ENCODE peak calls at places on chromosomes 4 and X, in ten cellular contexts. One of them, this sample, is unnamed.

GRCh38 chr4:40915318-40916217 is 165.8 kb downstream of the NSUN7 start:
- DNase-seq in astrocyte of the spinal cord: peak
- DNase-seq in K562: no peak
- DNase-seq in tibial nerve: no peak
- DNase-seq in fibroblast of lung: no peak
- DNase-seq in AG09309: no peak
- DNase-seq in fibroblast of mammary gland: peak
- DNase-seq in GM12865: no peak
- DNase-seq in heart right ventricle: no peak
- DNase-seq in SK-N-SH: no peak
- DNase-seq in this sample: no peak

GRCh38 chrX:132730726-132731125 is 227.7 kb downstream of the HS6ST2 start:
- DNase-seq in AG09309: no peak
- DNase-seq in astrocyte of the spinal cord: no peak
- DNase-seq in fibroblast of mammary gland: no peak
- DNase-seq in heart right ventricle: no peak
- DNase-seq in GM12865: no peak
- DNase-seq in fibroblast of lung: no peak
- DNase-seq in K562: no peak
- DNase-seq in SK-N-SH: no peak
- DNase-seq in tibial nerve: no peak
- DNase-seq in this sample: no peak

GRCh38 chr4:182555997-182556418 is 312.8 kb downstream of the TENM3 start:
- DNase-seq in fibroblast of lung: peak
- DNase-seq in AG09309: peak
- DNase-seq in tibial nerve: no peak
- DNase-seq in astrocyte of the spinal cord: peak
- DNase-seq in fibroblast of mammary gland: peak
- DNase-seq in GM12865: no peak
- DNase-seq in K562: no peak
- DNase-seq in heart right ventricle: no peak
- DNase-seq in SK-N-SH: no peak
- DNase-seq in this sample: peak

GRCh38 chr4:36111180-36111579 is 133.1 kb downstream of the ARAP2 start:
- DNase-seq in tibial nerve: no peak
- DNase-seq in heart right ventricle: no peak
- DNase-seq in SK-N-SH: no peak
- DNase-seq in astrocyte of the spinal cord: peak
- DNase-seq in GM12865: no peak
- DNase-seq in fibroblast of mammary gland: peak
- DNase-seq in K562: no peak
- DNase-seq in fibroblast of lung: peak
- DNase-seq in AG09309: no peak
- DNase-seq in this sample: peak

GRCh38 chr4:1379801-1380331 is 26.4 kb downstream of the NKX1-1 start:
- DNase-seq in AG09309: no peak
- DNase-seq in fibroblast of mammary gland: no peak
- DNase-seq in SK-N-SH: no peak
- DNase-seq in GM12865: no peak
- DNase-seq in astrocyte of the spinal cord: no peak
- DNase-seq in fibroblast of lung: no peak
- DNase-seq in tibial nerve: no peak
- DNase-seq in heart right ventricle: peak
- DNase-seq in K562: no peak
- DNase-seq in this sample: no peak

GRCh38 chrX:24298191-24298590 is 15.7 kb downstream of the SUPT20HL2 start:
- DNase-seq in fibroblast of mammary gland: peak
- DNase-seq in AG09309: no peak
- DNase-seq in heart right ventricle: no peak
- DNase-seq in astrocyte of the spinal cord: no peak
- DNase-seq in tibial nerve: no peak
- DNase-seq in K562: no peak
- DNase-seq in fibroblast of lung: no peak
- DNase-seq in GM12865: no peak
- DNase-seq in SK-N-SH: peak
- DNase-seq in this sample: no peak

GRCh38 chr4:178068136-178068535 is 625.9 kb upstream of the AGA start:
- DNase-seq in tibial nerve: no peak
- DNase-seq in GM12865: no peak
- DNase-seq in fibroblast of mammary gland: no peak
- DNase-seq in fibroblast of lung: no peak
- DNase-seq in AG09309: no peak
- DNase-seq in K562: no peak
- DNase-seq in astrocyte of the spinal cord: no peak
- DNase-seq in SK-N-SH: no peak
- DNase-seq in heart right ventricle: no peak
- DNase-seq in this sample: no peak

GRCh38 chrX:134338527-134338926 is 101.5 kb downstream of the CCDC160 start:
- DNase-seq in astrocyte of the spinal cord: no peak
- DNase-seq in tibial nerve: no peak
- DNase-seq in K562: no peak
- DNase-seq in GM12865: peak
- DNase-seq in fibroblast of lung: no peak
- DNase-seq in AG09309: no peak
- DNase-seq in heart right ventricle: no peak
- DNase-seq in SK-N-SH: no peak
- DNase-seq in fibroblast of mammary gland: no peak
- DNase-seq in this sample: no peak

GRCh38 chr4:99411041-99411440 is 24.1 kb downstream of the ADH7 start:
- DNase-seq in tibial nerve: no peak
- DNase-seq in fibroblast of mammary gland: no peak
- DNase-seq in K562: no peak
- DNase-seq in SK-N-SH: no peak
- DNase-seq in AG09309: no peak
- DNase-seq in heart right ventricle: no peak
- DNase-seq in GM12865: no peak
- DNase-seq in fibroblast of lung: no peak
- DNase-seq in astrocyte of the spinal cord: no peak
- DNase-seq in this sample: no peak

GRCh38 chr4:103026868-103027267 is 7.4 kb upstream of the SLC9B1 start:
- DNase-seq in SK-N-SH: no peak
- DNase-seq in GM12865: no peak
- DNase-seq in fibroblast of mammary gland: peak
- DNase-seq in fibroblast of lung: no peak
- DNase-seq in heart right ventricle: no peak
- DNase-seq in AG09309: no peak
- DNase-seq in astrocyte of the spinal cord: no peak
- DNase-seq in tibial nerve: no peak
- DNase-seq in K562: no peak
- DNase-seq in this sample: peak

GRCh38 chr4:103036169-103036568 is 16.7 kb upstream of the SLC9B1 start:
- DNase-seq in heart right ventricle: no peak
- DNase-seq in GM12865: no peak
- DNase-seq in tibial nerve: no peak
- DNase-seq in AG09309: no peak
- DNase-seq in fibroblast of mammary gland: no peak
- DNase-seq in astrocyte of the spinal cord: no peak
- DNase-seq in fibroblast of lung: no peak
- DNase-seq in SK-N-SH: no peak
- DNase-seq in K562: no peak
- DNase-seq in this sample: no peak

GRCh38 chr4:103030791-103031190 is 11.3 kb upstream of the SLC9B1 start:
- DNase-seq in tibial nerve: no peak
- DNase-seq in fibroblast of mammary gland: no peak
- DNase-seq in fibroblast of lung: no peak
- DNase-seq in GM12865: no peak
- DNase-seq in SK-N-SH: no peak
- DNase-seq in AG09309: no peak
- DNase-seq in heart right ventricle: no peak
- DNase-seq in astrocyte of the spinal cord: no peak
- DNase-seq in K562: no peak
- DNase-seq in this sample: no peak

GRCh38 chr4:103032575-103032974 is 13.1 kb upstream of the SLC9B1 start:
- DNase-seq in astrocyte of the spinal cord: peak
- DNase-seq in SK-N-SH: peak
- DNase-seq in fibroblast of mammary gland: peak
- DNase-seq in K562: peak
- DNase-seq in tibial nerve: no peak
- DNase-seq in GM12865: peak
- DNase-seq in fibroblast of lung: peak
- DNase-seq in AG09309: no peak
- DNase-seq in heart right ventricle: no peak
- DNase-seq in this sample: peak
- TF ChIP-seq CTCF in astrocyte of the spinal cord: peak
- TF ChIP-seq CTCF in SK-N-SH: peak
- TF ChIP-seq CTCF in fibroblast of mammary gland: peak
- TF ChIP-seq CTCF in K562: peak
- TF ChIP-seq CTCF in tibial nerve: no peak
- TF ChIP-seq CTCF in GM12865: peak
- TF ChIP-seq CTCF in fibroblast of lung: peak
- TF ChIP-seq CTCF in AG09309: peak
- TF ChIP-seq CTCF in heart right ventricle: peak
- TF ChIP-seq CTCF in this sample: peak

DNA sequence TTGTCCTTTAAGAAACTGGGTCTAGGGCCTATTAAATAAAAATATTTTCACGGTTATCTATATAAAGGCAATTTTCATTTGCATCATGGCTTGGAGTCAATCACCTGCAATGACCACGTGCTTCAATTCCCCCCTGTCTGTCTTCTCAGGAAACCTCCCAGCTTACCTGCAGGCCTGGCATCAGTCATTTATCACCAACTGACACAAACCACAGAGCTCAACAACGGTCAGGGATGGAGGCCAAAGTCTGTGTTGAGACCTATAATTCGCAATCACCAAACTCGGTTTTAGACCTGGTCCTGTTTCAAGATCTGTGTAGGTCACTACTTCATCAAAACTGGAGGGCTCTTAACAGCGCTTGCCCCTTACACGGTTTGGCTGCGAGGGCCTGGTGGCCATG is 1.9 kb downstream of the SLC9A7 start:
- DNase-seq in astrocyte of the spinal cord: no peak
- DNase-seq in fibroblast of lung: no peak
- DNase-seq in heart right ventricle: no peak
- DNase-seq in fibroblast of mammary gland: no peak
- DNase-seq in tibial nerve: no peak
- DNase-seq in AG09309: no peak
- DNase-seq in SK-N-SH: no peak
- DNase-seq in GM12865: peak
- DNase-seq in K562: no peak
- DNase-seq in this sample: no peak
- H3K4me3 ChIP-seq in astrocyte of the spinal cord: peak
- H3K4me3 ChIP-seq in fibroblast of lung: no peak
- H3K4me3 ChIP-seq in heart right ventricle: no peak
- H3K4me3 ChIP-seq in fibroblast of mammary gland: peak
- H3K4me3 ChIP-seq in tibial nerve: no peak
- H3K4me3 ChIP-seq in AG09309: peak
- H3K4me3 ChIP-seq in SK-N-SH: peak
- H3K4me3 ChIP-seq in GM12865: peak
- H3K4me3 ChIP-seq in K562: no peak
- H3K4me3 ChIP-seq in this sample: no peak

DNA sequence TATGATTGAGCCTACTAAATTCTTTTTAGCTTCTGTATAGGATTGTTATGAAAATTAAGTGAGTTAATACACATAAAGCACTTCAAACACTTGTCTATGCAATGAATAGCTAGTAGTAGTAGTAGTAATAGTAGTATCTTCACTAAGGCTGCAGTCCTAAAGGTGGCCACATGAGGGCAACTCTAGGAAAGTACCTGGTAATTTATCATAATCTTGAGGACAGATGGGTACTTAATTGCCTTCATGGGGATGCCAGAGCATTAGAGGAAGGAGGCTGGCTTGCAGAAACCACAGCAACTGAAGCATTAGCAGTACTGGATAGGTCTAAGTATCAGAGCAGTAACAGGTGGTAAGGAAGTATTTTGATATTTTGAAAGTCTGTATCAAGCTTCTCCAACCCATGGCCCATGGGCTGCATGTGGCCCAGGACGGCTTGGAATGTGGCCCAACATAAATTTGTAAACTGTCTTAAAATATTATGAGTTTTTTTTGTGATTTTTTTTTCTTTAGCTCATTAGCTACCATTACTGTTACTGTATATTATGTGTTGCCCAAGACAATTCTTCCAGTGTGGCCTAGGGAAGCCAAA is 17.3 kb downstream of the NIPAL1 start:
- DNase-seq in astrocyte of the spinal cord: no peak
- DNase-seq in heart right ventricle: no peak
- DNase-seq in K562: peak
- DNase-seq in tibial nerve: peak
- DNase-seq in fibroblast of mammary gland: peak
- DNase-seq in GM12865: peak
- DNase-seq in fibroblast of lung: no peak
- DNase-seq in AG09309: no peak
- DNase-seq in SK-N-SH: peak
- DNase-seq in this sample: peak
- TF ChIP-seq CTCF in astrocyte of the spinal cord: peak
- TF ChIP-seq CTCF in heart right ventricle: peak
- TF ChIP-seq CTCF in K562: peak
- TF ChIP-seq CTCF in tibial nerve: no peak
- TF ChIP-seq CTCF in fibroblast of mammary gland: peak
- TF ChIP-seq CTCF in GM12865: peak
- TF ChIP-seq CTCF in fibroblast of lung: peak
- TF ChIP-seq CTCF in AG09309: peak
- TF ChIP-seq CTCF in SK-N-SH: peak
- TF ChIP-seq CTCF in this sample: peak

GRCh38 chr4:163107754-163108153 is 58.9 kb downstream of the NAF1 start:
- DNase-seq in tibial nerve: no peak
- DNase-seq in fibroblast of lung: peak
- DNase-seq in fibroblast of mammary gland: peak
- DNase-seq in K562: peak
- DNase-seq in SK-N-SH: no peak
- DNase-seq in AG09309: no peak
- DNase-seq in heart right ventricle: no peak
- DNase-seq in astrocyte of the spinal cord: peak
- DNase-seq in GM12865: peak
- DNase-seq in this sample: peak

GRCh38 chr4:163111588-163111987 is 55.1 kb downstream of the NAF1 start:
- DNase-seq in SK-N-SH: peak
- DNase-seq in GM12865: no peak
- DNase-seq in astrocyte of the spinal cord: peak
- DNase-seq in heart right ventricle: no peak
- DNase-seq in fibroblast of mammary gland: peak
- DNase-seq in tibial nerve: no peak
- DNase-seq in AG09309: no peak
- DNase-seq in K562: peak
- DNase-seq in fibroblast of lung: peak
- DNase-seq in this sample: peak

GRCh38 chr4:163108614-163109013 is 58.1 kb downstream of the NAF1 start:
- DNase-seq in SK-N-SH: no peak
- DNase-seq in GM12865: no peak
- DNase-seq in tibial nerve: no peak
- DNase-seq in heart right ventricle: no peak
- DNase-seq in astrocyte of the spinal cord: no peak
- DNase-seq in K562: no peak
- DNase-seq in AG09309: no peak
- DNase-seq in fibroblast of mammary gland: no peak
- DNase-seq in fibroblast of lung: no peak
- DNase-seq in this sample: no peak

GRCh38 chr4:163109967-163110366 is 56.7 kb downstream of the NAF1 start:
- DNase-seq in SK-N-SH: no peak
- DNase-seq in AG09309: no peak
- DNase-seq in fibroblast of mammary gland: no peak
- DNase-seq in heart right ventricle: no peak
- DNase-seq in K562: no peak
- DNase-seq in tibial nerve: no peak
- DNase-seq in GM12865: no peak
- DNase-seq in astrocyte of the spinal cord: no peak
- DNase-seq in fibroblast of lung: no peak
- DNase-seq in this sample: peak

DNA sequence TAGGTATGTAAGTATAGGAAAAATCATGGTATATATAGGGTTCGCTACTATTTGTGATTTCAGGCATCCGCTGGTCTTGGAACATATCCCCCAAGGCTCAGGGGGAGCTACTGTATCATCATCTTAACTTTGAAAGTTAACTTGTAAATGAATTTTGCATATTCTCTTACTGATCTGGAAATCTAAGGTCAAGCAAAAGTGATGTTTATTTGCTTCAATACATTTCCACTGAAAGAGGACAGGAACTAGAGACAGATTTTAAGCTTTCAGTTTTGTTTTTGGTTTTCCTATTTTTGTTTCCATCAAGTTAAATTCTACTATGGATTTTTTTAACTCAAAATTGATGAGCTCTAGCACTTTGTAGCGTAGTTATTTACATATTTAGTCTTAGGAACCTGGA is 56.2 kb downstream of the NAF1 start:
- DNase-seq in GM12865: peak
- DNase-seq in heart right ventricle: no peak
- DNase-seq in AG09309: no peak
- DNase-seq in tibial nerve: no peak
- DNase-seq in fibroblast of mammary gland: no peak
- DNase-seq in astrocyte of the spinal cord: no peak
- DNase-seq in SK-N-SH: no peak
- DNase-seq in fibroblast of lung: no peak
- DNase-seq in K562: no peak
- DNase-seq in this sample: no peak
- H3K4me3 ChIP-seq in GM12865: no peak
- H3K4me3 ChIP-seq in heart right ventricle: no peak
- H3K4me3 ChIP-seq in AG09309: no peak
- H3K4me3 ChIP-seq in tibial nerve: no peak
- H3K4me3 ChIP-seq in fibroblast of mammary gland: no peak
- H3K4me3 ChIP-seq in astrocyte of the spinal cord: no peak
- H3K4me3 ChIP-seq in SK-N-SH: no peak
- H3K4me3 ChIP-seq in fibroblast of lung: no peak
- H3K4me3 ChIP-seq in K562: no peak
- H3K4me3 ChIP-seq in this sample: no peak